ENCODE peak calls at places on chromosomes 16 and 17, in eight cellular contexts. S is GM10248, L is cardiac fibroblast, G is GM12865, W is neural crest cell, T is AG04450, O is WTC11, R is BE2C. H is an unnamed sample.

GRCh38 chr17:17495448-17496188 is 577 bp downstream of the RASD1 start:
- DNase-seq in S (peak; percentile 57), G (peak; percentile 30), R (no peak), T (no peak), W (peak; percentile 22), O (peak; percentile 53), L (no peak), H (no peak)

GRCh38 chr16:383326-384020 is 1.7 kb upstream of the PGAP6 start:
- DNase-seq in S (no peak), L (no peak), G (peak; percentile 85), R (peak; percentile 12), T (no peak), W (no peak), O (peak; percentile 89), H (no peak)

GRCh38 chr17:30958187-30958586 is 12.7 kb upstream of the RNF135 start:
- DNase-seq in T (no peak), S (no peak), W (no peak), G (peak; percentile 56), O (no peak), L (peak; percentile 19), R (no peak), H (no peak)

GRCh38 chr16:50209548-50210265 is 56.6 kb downstream of the TENT4B start:
- DNase-seq in G (peak; percentile 33), L (no peak), S (no peak), O (peak; percentile 16), R (no peak), T (no peak), W (no peak), H (no peak)

GRCh38 chr16:662597-662996 is 5.3 kb upstream of the RHOT2 start:
- DNase-seq in R (no peak), G (no peak), W (no peak), O (no peak), L (no peak), T (no peak), S (no peak), H (no peak)

GRCh38 chr16:87918314-87918713 is 18.0 kb downstream of the CA5A start:
- DNase-seq in L (no peak), G (no peak), O (no peak), T (no peak), S (no peak), R (no peak), W (no peak), H (no peak)

GRCh38 chr16:55534773-55535172 is 25.9 kb downstream of the LPCAT2 start:
- DNase-seq in T (no peak), O (no peak), L (no peak), S (no peak), W (no peak), R (no peak), G (no peak), H (no peak)

GRCh38 chr16:10923146-10923649 is 19.1 kb downstream of the DEXI start:
- DNase-seq in L (no peak), R (no peak), T (no peak), G (no peak), S (no peak), W (no peak), O (no peak), H (no peak)

GRCh38 chr17:64245218-64246145 is 17.6 kb downstream of the TEX2 start:
- DNase-seq in O (no peak), G (no peak), S (no peak), T (no peak), W (no peak), R (no peak), L (peak; percentile 33), H (no peak)

GRCh38 chr17:33082529-33083148 is 91.0 kb downstream of the SPACA3 start:
- DNase-seq in S (no peak), R (no peak), W (no peak), O (no peak), G (no peak), T (no peak), L (no peak), H (no peak)

GRCh38 chr16:49491736-49492089 is 118.1 kb downstream of the C16orf78 start:
- DNase-seq in O (peak; percentile 74), G (no peak), W (peak; percentile 8), L (no peak), S (no peak), R (peak; percentile 69), T (no peak), H (no peak)

GRCh38 chr17:40122466-40122943 is 734 bp downstream of the MSL1 start:
- DNase-seq in L (peak; percentile 42), S (peak; percentile 59), T (no peak), G (peak; percentile 74), W (peak; percentile 46), R (peak; percentile 72), O (peak; percentile 59), H (peak; percentile 69)
- TF ChIP-seq CTCF in L (peak; percentile 13), S (peak; percentile 12), T (peak; percentile 33), G (no peak), W (no peak), R (no peak), O (no peak), H (no peak)

GRCh38 chr16:62225675-62226074 is 189.4 kb upstream of the CDH8 start:
- DNase-seq in L (peak; percentile 42), W (peak; percentile 65), O (peak; percentile 94), S (peak; percentile 3), R (peak; percentile 96), G (peak; percentile 62), T (no peak), H (no peak)
- TF ChIP-seq CTCF in L (peak; percentile 16), W (peak; percentile 70), O (peak; percentile 77), S (no peak), R (peak; percentile 89), G (peak; percentile 42), T (no peak), H (peak; percentile 15)

GRCh38 chr16:15856901-15857778 is at the start of gene MYH11:
- DNase-seq in L (peak; percentile 14), O (peak; percentile 59), T (no peak), G (no peak), W (peak; percentile 7), R (no peak), S (peak; percentile 27), H (peak; percentile 46)
- TF ChIP-seq CTCF in L (no peak), O (no peak), T (no peak), G (no peak), W (no peak), R (no peak), S (no peak), H (no peak)

DNA sequence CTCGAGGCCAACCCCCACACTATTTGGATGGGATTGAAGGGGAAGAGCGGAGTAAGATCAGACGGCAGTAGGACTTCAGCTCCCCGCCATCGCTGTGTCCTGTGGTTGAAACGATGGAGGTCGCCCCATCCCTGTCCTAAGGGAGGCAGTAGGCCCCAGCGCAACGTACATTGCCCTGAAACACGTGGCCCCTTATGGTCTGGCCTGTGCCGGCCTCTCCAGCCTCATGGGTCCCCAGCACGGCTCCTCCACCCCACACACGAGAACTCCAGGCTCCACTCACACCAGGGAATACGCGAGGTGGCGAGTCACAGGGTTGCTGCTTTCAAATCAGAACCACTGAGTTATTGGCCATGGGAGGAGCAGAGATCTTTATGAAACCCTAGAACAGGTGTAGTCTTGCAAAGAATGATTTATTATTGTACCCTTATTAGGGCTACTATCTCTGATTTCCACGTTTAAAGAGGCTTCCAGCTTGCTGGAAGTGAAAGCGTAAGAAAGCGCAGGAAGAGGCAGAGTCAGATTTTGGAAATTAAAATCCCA is 669 bp upstream of the DCTPP1 start:
- DNase-seq in G (no peak), O (peak; percentile 60), T (no peak), S (no peak), W (no peak), L (no peak), R (peak; percentile 53), H (no peak)
- TF ChIP-seq CTCF in G (no peak), O (peak; percentile 27), T (no peak), S (peak; percentile 28), W (peak; percentile 43), L (no peak), R (no peak), H (no peak)

GRCh38 chr17:61551255-61551742 is 39.7 kb downstream of the NACA2 start:
- DNase-seq in T (no peak), G (peak; percentile 5), R (no peak), O (no peak), L (peak; percentile 69), W (no peak), S (peak; percentile 38), H (peak; percentile 53)
- TF ChIP-seq CTCF in T (peak; percentile 78), G (peak; percentile 43), R (peak; percentile 77), O (no peak), L (peak; percentile 68), W (peak; percentile 82), S (peak; percentile 52), H (peak; percentile 36)

GRCh38 chr17:79075861-79076406 is 1.3 kb downstream of the ENGASE start:
- DNase-seq in O (no peak), W (no peak), L (no peak), R (no peak), S (no peak), T (no peak), G (no peak), H (peak; percentile 9)

GRCh38 chr17:79074650-79075432 is at the start of gene ENGASE:
- DNase-seq in T (peak; percentile 59), G (peak; percentile 95), O (peak; percentile 94), L (peak; percentile 87), S (peak; percentile 99), R (peak; percentile 99), W (peak; percentile 91), H (peak; percentile 99)

GRCh38 chr17:79073706-79074088 is 927 bp upstream of the ENGASE start:
- DNase-seq in R (no peak), L (no peak), T (no peak), W (no peak), G (no peak), S (no peak), O (no peak), H (no peak)

GRCh38 chr17:79077587-79077986 is 3.0 kb downstream of the ENGASE start:
- DNase-seq in G (no peak), L (no peak), S (no peak), R (no peak), O (no peak), T (no peak), W (no peak), H (no peak)

GRCh38 chr17:79075433-79075805 is 795 bp downstream of the ENGASE start:
- DNase-seq in S (no peak), T (no peak), W (no peak), G (peak; percentile 18), L (no peak), R (no peak), O (no peak), H (no peak)
- TF ChIP-seq CTCF in S (no peak), T (no peak), W (no peak), G (no peak), L (no peak), R (no peak), O (no peak), H (no peak)

GRCh38 chr17:37844158-37844976 is 79.8 kb upstream of the TBC1D3K start:
- DNase-seq in T (peak; percentile 15), G (peak; percentile 70), L (peak; percentile 59), W (peak; percentile 69), S (peak; percentile 85), O (peak; percentile 88), R (peak; percentile 57), H (peak; percentile 86)
- TF ChIP-seq CTCF in T (peak; percentile 92), G (peak; percentile 94), L (peak; percentile 95), W (peak; percentile 69), S (peak; percentile 93), O (peak; percentile 87), R (peak; percentile 57), H (peak; percentile 96)

DNA sequence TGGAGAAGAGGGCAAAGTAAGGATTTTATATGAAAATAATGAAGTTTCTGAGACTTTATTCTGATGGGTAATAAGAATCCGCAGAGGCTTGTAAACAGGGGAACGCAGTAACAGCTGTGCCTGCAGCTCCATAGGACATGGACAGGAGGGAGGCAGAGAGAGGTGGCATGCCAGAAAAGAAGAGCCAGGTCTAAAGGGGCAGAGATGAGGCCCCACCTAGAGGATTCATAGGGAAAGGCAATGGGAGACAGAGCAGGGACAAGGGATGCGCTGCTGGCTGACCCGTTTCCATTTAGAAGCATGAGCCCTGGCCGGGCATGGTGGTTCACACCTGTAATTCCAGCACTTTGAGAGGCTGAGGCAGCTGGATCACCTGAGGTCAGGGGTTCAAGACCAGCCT is 340.3 kb upstream of the CDH5 start:
- DNase-seq in S (no peak), W (no peak), T (no peak), R (peak; percentile 50), L (peak; percentile 13), G (no peak), O (peak; percentile 52), H (no peak)
- TF ChIP-seq CTCF in S (no peak), W (peak; percentile 36), T (peak; percentile 41), R (peak; percentile 68), L (peak; percentile 19), G (peak; percentile 17), O (no peak), H (no peak)

H was measured in GM13976.